ENCODE peak calls at places on chromosomes 12 and 14, in four cellular contexts. F, P, Y and S are unnamed samples.

GRCh38 chr12:64611430-64612286 is 1.4 kb downstream of the RASSF3 start:
- DNase-seq in F (peak; percentile 29), P (peak; percentile 41), Y (peak; percentile 53), S (peak; percentile 30)

GRCh38 chr12:116280590-116281290 is 3.2 kb upstream of the MED13L start:
- DNase-seq in F (no peak), P (no peak), Y (no peak), S (no peak)

GRCh38 chr12:108447168-108447840 is 67.8 kb upstream of the FICD start:
- DNase-seq in F (no peak), P (no peak), Y (no peak), S (peak; percentile 80)

GRCh38 chr12:2644678-2645405 is 149.9 kb upstream of the FKBP4 start:
- DNase-seq in F (no peak), P (no peak), Y (no peak), S (no peak)

GRCh38 chr14:104232070-104232484 is 93.7 kb downstream of the KIF26A start:
- DNase-seq in F (no peak), P (no peak), Y (no peak), S (no peak)

GRCh38 chr12:120721866-120722265 is 3.8 kb upstream of the ACADS start:
- DNase-seq in F (no peak), P (no peak), Y (no peak), S (no peak)

GRCh38 chr14:105059035-105059916 is 6.0 kb downstream of the GPR132 start:
- DNase-seq in F (peak; percentile 23), P (peak; percentile 48), Y (no peak), S (no peak)

GRCh38 chr12:5171701-5172100 is 128.0 kb downstream of the KCNA5 start:
- DNase-seq in F (peak; percentile 56), P (no peak), Y (no peak), S (peak; percentile 37)

GRCh38 chr12:97396989-97397388 is 65.6 kb upstream of the RMST start:
- DNase-seq in F (no peak), P (no peak), Y (no peak), S (no peak)

GRCh38 chr12:28583771-28584261 is 393.6 kb downstream of the CCDC91 start:
- DNase-seq in F (peak; percentile 88), P (no peak), Y (no peak), S (no peak)

GRCh38 chr12:1605129-1606020 is 11.0 kb upstream of the FBXL14 start:
- DNase-seq in F (peak; percentile 79), P (peak; percentile 66), Y (peak; percentile 53), S (peak; percentile 89)

GRCh38 chr12:121781751-121782615 is 11.5 kb downstream of the RHOF start:
- DNase-seq in F (no peak), P (no peak), Y (no peak), S (peak; percentile 79)

GRCh38 chr14:65255029-65255545 is 152.8 kb upstream of the MAX start:
- DNase-seq in F (peak; percentile 81), P (no peak), Y (no peak), S (no peak)

GRCh38 chr14:76923422-76924362 is 97.5 kb downstream of the LRRC74A start:
- DNase-seq in F (no peak), P (no peak), Y (no peak), S (no peak)

GRCh38 chr12:132444957-132445883 is 44.7 kb upstream of the FBRSL1 start:
- DNase-seq in F (no peak), P (peak; percentile 24), Y (no peak), S (no peak)

GRCh38 chr12:10190558-10191388 is 11.9 kb downstream of the TMEM52B start:
- DNase-seq in F (peak; percentile 57), P (peak; percentile 34), Y (peak; percentile 27), S (peak; percentile 78)

GRCh38 chr14:34423445-34423844 is 38.6 kb downstream of the SPTSSA start:
- DNase-seq in F (no peak), P (no peak), Y (no peak), S (no peak)

GRCh38 chr12:23815810-23816209 is 133.7 kb downstream of the SOX5 start:
- DNase-seq in F (no peak), P (no peak), Y (no peak), S (no peak)

GRCh38 chr12:124470806-124471205 is 96.6 kb downstream of the NCOR2 start:
- DNase-seq in F (no peak), P (no peak), Y (no peak), S (no peak)

GRCh38 chr12:124471828-124472227 is 95.6 kb downstream of the NCOR2 start:
- DNase-seq in F (no peak), P (no peak), Y (no peak), S (no peak)

GRCh38 chr12:124466200-124467128 is 100.9 kb downstream of the NCOR2 start:
- DNase-seq in F (peak; percentile 50), P (peak; percentile 71), Y (peak; percentile 73), S (peak; percentile 99)

GRCh38 chr12:124470139-124470538 is 97.3 kb downstream of the NCOR2 start:
- DNase-seq in F (no peak), P (no peak), Y (no peak), S (no peak)

DNA sequence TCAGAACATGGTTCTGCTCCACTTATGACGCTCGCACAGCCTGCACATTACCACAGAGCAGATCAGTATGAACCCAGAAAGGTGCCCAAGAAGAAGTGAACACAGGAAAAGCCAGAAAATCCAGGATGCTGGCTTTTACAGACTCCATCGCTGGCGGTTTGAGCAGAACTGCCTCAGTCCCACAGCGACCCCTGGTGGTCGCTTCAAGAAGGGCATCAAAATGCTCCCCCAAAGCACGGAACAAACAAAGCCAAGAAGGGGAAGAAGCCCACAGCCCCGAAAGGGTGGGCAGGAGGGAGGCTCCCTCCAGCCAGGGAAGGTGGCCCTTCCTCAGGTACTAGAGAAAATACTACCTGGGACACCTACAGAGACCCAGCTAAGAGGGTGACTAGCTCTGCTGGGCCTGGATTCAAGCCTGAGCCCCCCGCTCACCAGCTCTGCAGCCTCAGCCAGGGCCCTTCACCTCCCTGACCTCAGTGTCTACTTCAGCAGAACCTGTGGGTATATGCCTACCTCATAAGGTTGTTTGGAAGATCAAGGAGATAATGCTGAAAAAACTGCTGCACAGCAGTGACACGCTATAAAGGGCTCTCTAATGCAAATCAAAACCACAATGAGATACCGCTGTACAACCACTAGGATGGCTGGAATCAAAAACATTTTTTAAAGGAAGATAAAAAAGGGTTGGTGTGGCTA is 98.1 kb downstream of the NCOR2 start:
- DNase-seq in F (no peak), P (no peak), Y (peak; percentile 13), S (peak; percentile 50)
- H3K9me3 ChIP-seq in F (peaks cover 4% of the 10 kb centered on the region), P (peaks cover 19% of the 10 kb centered on the region), Y (peaks cover 5% of the 10 kb centered on the region), S (peaks cover 38% of the 10 kb centered on the region)

GRCh38 chr14:69626132-69626500 is 14.7 kb downstream of the SUSD6 start:
- DNase-seq in F (no peak), P (no peak), Y (no peak), S (no peak)
- H3K27ac ChIP-seq in F (no peak overlapping the region), P (peak overlapping the region; percentile 31), Y (no peak overlapping the region), S (no peak overlapping the region)

GRCh38 chr14:57046175-57046574 is 222.5 kb downstream of the EXOC5 start:
- DNase-seq in F (no peak), P (no peak), Y (no peak), S (no peak)

GRCh38 chr14:57049848-57050247 is 218.9 kb downstream of the EXOC5 start:
- DNase-seq in F (no peak), P (no peak), Y (no peak), S (no peak)

GRCh38 chr14:57052705-57053302 is 215.9 kb downstream of the EXOC5 start:
- DNase-seq in F (no peak), P (no peak), Y (no peak), S (no peak)

DNA sequence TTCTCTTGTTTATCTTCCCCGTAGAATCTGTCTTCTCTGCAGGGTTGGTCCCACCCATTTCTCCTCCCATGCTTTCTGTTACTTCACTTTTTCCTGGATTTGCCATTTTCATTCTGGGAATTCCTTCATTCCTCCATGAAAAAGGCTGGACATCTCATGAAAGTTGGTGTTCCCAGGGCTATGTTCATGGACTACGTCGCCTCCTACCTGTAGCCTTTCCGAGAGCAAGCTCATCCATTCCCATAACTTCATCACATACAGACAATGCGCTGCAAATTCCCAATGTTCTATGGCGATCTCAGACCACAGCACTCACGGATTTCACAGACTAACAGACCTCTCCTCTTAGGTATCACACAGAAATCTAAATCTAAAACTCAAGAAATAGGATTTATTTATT is 217.1 kb downstream of the EXOC5 start:
- DNase-seq in F (no peak), P (no peak), Y (no peak), S (no peak)
- H3K9me3 ChIP-seq in F (no peaks in the 10 kb centered on the region), P (no peaks in the 10 kb centered on the region), Y (no peaks in the 10 kb centered on the region), S (no peaks in the 10 kb centered on the region)

DNA sequence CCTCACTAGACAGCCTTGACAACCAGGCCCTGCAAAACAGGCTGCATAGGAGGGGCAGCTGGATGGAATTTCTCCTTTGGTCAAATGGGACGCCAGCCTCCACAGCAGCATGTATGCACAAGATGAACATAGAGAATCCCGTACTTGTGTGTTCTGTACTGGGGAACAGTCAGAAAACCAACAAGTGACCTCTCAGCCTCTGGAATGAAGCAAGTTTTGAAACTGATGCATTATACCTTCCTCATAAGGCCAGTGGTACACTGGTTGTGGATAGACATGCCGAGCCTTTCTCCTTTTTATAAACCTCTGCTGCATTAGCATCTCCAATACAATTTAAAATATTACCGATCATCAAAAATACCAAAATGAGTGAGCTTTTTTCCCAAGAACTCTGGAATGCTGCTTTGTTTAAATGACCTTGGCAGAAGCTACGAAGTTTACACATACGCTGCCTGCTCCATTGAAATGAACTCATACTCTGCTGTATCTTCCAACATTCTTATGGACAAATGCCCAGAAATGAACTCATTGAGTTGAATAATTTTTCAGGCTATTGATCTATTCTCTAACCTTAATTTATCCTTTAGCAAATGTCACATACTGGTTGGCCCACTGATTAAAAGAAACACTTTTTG is 47.6 kb upstream of the FERMT2 start:
- DNase-seq in F (peak; percentile 95), P (no peak), Y (no peak), S (no peak)
- H3K27ac ChIP-seq in F (peak overlapping the region; percentile 59), P (peak overlapping the region; percentile 21), Y (no peak overlapping the region), S (no peak overlapping the region)

GRCh38 chr14:78197088-78197487 is 26.9 kb downstream of the NRXN3 start:
- DNase-seq in F (no peak), P (no peak), Y (no peak), S (peak; percentile 1)

GRCh38 chr14:78196323-78196722 is 26.1 kb downstream of the NRXN3 start:
- DNase-seq in F (no peak), P (no peak), Y (no peak), S (no peak)

GRCh38 chr14:78195431-78195830 is 25.3 kb downstream of the NRXN3 start:
- DNase-seq in F (no peak), P (no peak), Y (no peak), S (no peak)
- H3K9me3 ChIP-seq in F (no peaks in the 10 kb centered on the region), P (no peaks in the 10 kb centered on the region), Y (no peaks in the 10 kb centered on the region), S (no peaks in the 10 kb centered on the region)

DNA sequence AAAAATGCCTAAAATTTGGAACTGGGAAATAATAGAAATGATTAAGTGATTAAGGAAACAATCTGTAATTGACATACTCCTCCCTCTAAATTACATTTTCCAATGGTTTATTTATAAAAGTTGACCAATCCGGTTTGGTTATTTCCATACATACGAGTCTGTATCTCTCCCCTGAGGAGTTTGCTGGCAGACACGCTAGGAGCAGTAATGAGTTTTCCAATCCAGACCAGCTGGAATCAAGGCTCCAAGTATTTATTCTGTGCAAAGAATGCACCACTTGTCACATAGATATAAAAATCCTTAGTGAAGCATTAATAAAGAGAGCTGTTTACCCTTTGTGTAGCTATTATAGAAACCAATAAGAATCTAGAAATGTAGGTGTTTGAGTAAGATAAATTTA is 134.6 kb upstream of the FRMD6 start:
- DNase-seq in F (no peak), P (no peak), Y (no peak), S (no peak)
- H3K27ac ChIP-seq in F (no peak overlapping the region), P (peak overlapping the region; percentile 44), Y (no peak overlapping the region), S (no peak overlapping the region)

GRCh38 chr14:70536830-70537229 is 2.0 kb upstream of the ADAM20 start:
- DNase-seq in F (no peak), P (no peak), Y (no peak), S (no peak)
- H3K9me3 ChIP-seq in F (no peaks in the 10 kb centered on the region), P (peaks cover 32% of the 10 kb centered on the region), Y (no peaks in the 10 kb centered on the region), S (no peaks in the 10 kb centered on the region)

GRCh38 chr14:53536446-53536845 is 383.3 kb upstream of the DDHD1 start:
- DNase-seq in F (no peak), P (no peak), Y (no peak), S (no peak)
- H3K27ac ChIP-seq in F (no peak overlapping the region), P (no peak overlapping the region), Y (no peak overlapping the region), S (no peak overlapping the region)

GRCh38 chr12:68621092-68622081 is 10.7 kb downstream of the RAP1B start:
- DNase-seq in F (no peak), P (no peak), Y (no peak), S (peak; percentile 48)
- H3K9me3 ChIP-seq in F (no peaks in the 10 kb centered on the region), P (no peaks in the 10 kb centered on the region), Y (no peaks in the 10 kb centered on the region), S (no peaks in the 10 kb centered on the region)